ENCODE peak calls at places on chromosomes 7 and 10, in nine cellular contexts. W is astrocyte; B is right lobe of liver; F is HCT116; A is heart left ventricle; E is CD8-positive, alpha-beta T cell; J is transverse colon; K is NT2/D1; L is Peyer's patch. I is an unnamed sample. For H3K36me3 and H3K4me1, the result is how much of the 10 kb centered on the place peaks cover.

GRCh38 chr10:45008524-45009161 is 7.9 kb downstream of the ZNF22 start:
- DNase-seq in F (peak), W (peak), L (no peak), K (peak), E (peak), J (no peak), B (no peak), A (no peak), I (no peak)

GRCh38 chr7:135189221-135189662 is 18.7 kb upstream of the CYREN start:
- DNase-seq in J (no peak), E (no peak), K (no peak), B (no peak), F (no peak), A (no peak), W (no peak), L (no peak), I (peak)

GRCh38 chr10:16470747-16471146 is 33.9 kb downstream of the PTER start:
- DNase-seq in J (no peak), K (no peak), W (no peak), E (no peak), A (no peak), B (no peak), F (no peak), L (no peak), I (no peak)

GRCh38 chr7:159094919-159095915 is 49.5 kb downstream of the VIPR2 start:
- DNase-seq in E (peak), L (peak), K (no peak), F (no peak), J (no peak), B (no peak), W (no peak), A (no peak), I (no peak)

GRCh38 chr7:28596245-28596935 is 184.1 kb downstream of the CREB5 start:
- DNase-seq in J (no peak), L (no peak), K (no peak), F (no peak), E (no peak), B (no peak), W (peak), A (no peak), I (no peak)

GRCh38 chr7:127897704-127898454 is 133.4 kb downstream of the LRRC4 start:
- DNase-seq in B (no peak), F (no peak), A (no peak), J (no peak), L (no peak), K (no peak), W (peak), E (no peak), I (no peak)

GRCh38 chr10:100345570-100346330 is 1.3 kb upstream of the SCD start:
- DNase-seq in L (no peak), J (no peak), A (no peak), B (no peak), F (no peak), W (peak), E (no peak), K (no peak), I (no peak)

GRCh38 chr10:70348228-70348850 is 34.1 kb downstream of the LRRC20 start:
- DNase-seq in B (no peak), W (no peak), K (no peak), A (no peak), F (no peak), J (no peak), E (peak), L (no peak), I (peak)

GRCh38 chr7:33979807-33980355 is 74.5 kb downstream of the BMPER start:
- DNase-seq in F (no peak), L (no peak), B (no peak), E (no peak), A (no peak), W (peak), K (no peak), J (no peak), I (no peak)

GRCh38 chr10:110304394-110304779 is 333 bp downstream of the SMNDC1 start:
- DNase-seq in K (peak), F (no peak), L (no peak), J (no peak), W (no peak), A (no peak), E (no peak), B (no peak), I (peak)

GRCh38 chr10:76040107-76040829 is 608.8 kb downstream of the LRMDA start:
- DNase-seq in A (no peak), K (no peak), E (no peak), B (no peak), L (no peak), J (no peak), W (no peak), F (no peak), I (no peak)

GRCh38 chr7:135712182-135712782 is 15.7 kb downstream of the SLC13A4 start:
- DNase-seq in L (no peak), B (no peak), W (no peak), J (no peak), K (no peak), A (no peak), F (no peak), E (no peak), I (no peak)

GRCh38 chr7:27112960-27113949 is 10.8 kb upstream of the HOXA2 start:
- DNase-seq in E (no peak), A (no peak), W (peak), F (peak), B (peak), K (no peak), L (peak), J (peak), I (no peak)

GRCh38 chr7:139950881-139951525 is 111.7 kb downstream of the PARP12 start:
- DNase-seq in K (no peak), W (no peak), B (no peak), F (no peak), L (no peak), E (no peak), A (no peak), J (no peak), I (no peak)

DNA sequence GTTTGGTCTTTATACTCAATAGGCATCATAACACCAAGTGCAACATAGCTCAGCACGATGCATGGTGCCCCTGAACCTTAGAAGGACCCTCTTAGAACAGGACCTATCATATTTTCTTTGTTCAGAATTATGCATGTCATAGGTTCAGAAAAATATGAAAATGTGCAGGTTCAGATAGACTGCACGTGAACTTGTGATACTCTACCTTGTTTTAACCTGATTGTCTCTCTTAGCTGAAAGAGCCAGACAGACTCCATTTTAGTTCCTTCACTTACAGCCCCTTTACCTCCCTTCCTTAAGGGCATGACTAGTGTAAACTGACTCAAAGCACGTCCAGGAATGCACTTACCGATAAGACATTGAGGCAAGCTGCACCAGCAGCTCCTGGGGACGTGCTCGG is 35.1 kb downstream of the MYOF start:
- DNase-seq in L (no peak), F (no peak), A (no peak), K (no peak), E (no peak), J (no peak), B (no peak), W (no peak), I (no peak)
- H3K36me3 ChIP-seq in L (under half), F (under half), A (under half), K (under half), E (under half), J (under half), B (under half), W (half or more), I (under half)

GRCh38 chr7:7479275-7479674 is 56.4 kb downstream of the COL28A1 start:
- DNase-seq in F (no peak), L (no peak), K (no peak), E (no peak), W (no peak), B (no peak), A (no peak), J (no peak), I (no peak)
- H3K4me1 ChIP-seq in F (under half), L (under half), K (under half), E (under half), W (under half), B (under half), A (under half), J (under half), I (under half)

DNA sequence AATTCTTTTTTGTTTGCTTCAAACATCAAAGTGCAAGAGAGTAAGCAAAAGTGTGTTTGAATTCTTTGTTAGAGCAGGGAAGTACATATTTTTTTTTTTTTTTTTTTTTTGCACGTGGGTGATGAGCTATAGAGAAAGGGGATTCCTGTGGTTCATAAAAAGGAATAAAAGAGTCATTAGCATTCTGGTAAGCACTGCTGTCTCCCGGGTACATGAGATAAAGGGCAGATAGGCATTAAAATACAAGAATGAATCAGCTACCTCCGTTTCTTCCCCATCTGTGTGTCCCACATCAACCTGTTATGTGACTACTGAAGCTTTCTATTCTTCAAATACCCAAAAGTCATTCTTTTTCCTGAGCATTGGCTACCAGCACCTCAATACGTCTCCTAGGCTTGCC is 102.4 kb upstream of the SEMA3D start:
- DNase-seq in A (no peak), E (no peak), K (no peak), W (peak), J (no peak), L (no peak), F (no peak), B (no peak), I (no peak)
- H3K36me3 ChIP-seq in A (under half), E (under half), K (under half), W (under half), J (under half), L (under half), F (under half), B (under half), I (under half)

GRCh38 chr10:124287791-124288190 is 130.9 kb downstream of the OAT start:
- DNase-seq in A (no peak), W (no peak), L (peak), E (no peak), J (peak), B (no peak), K (no peak), F (no peak), I (peak)

GRCh38 chr10:124288928-124289921 is 129.5 kb downstream of the OAT start:
- DNase-seq in E (no peak), L (peak), J (no peak), A (no peak), F (no peak), K (no peak), B (no peak), W (no peak), I (peak)

GRCh38 chr10:124287071-124287685 is 131.5 kb downstream of the OAT start:
- DNase-seq in L (peak), K (no peak), J (peak), A (no peak), E (no peak), W (no peak), B (no peak), F (no peak), I (peak)

GRCh38 chr10:124285587-124286527 is 132.9 kb downstream of the OAT start:
- DNase-seq in L (peak), J (no peak), K (no peak), A (no peak), E (no peak), F (no peak), B (no peak), W (no peak), I (peak)

GRCh38 chr10:124286621-124287020 is 132.1 kb downstream of the OAT start:
- DNase-seq in W (no peak), F (no peak), J (no peak), B (no peak), K (no peak), L (peak), E (no peak), A (no peak), I (no peak)
- H3K4me1 ChIP-seq in W (under half), F (under half), J (under half), B (under half), K (under half), L (under half), E (under half), A (under half), I (under half)

DNA sequence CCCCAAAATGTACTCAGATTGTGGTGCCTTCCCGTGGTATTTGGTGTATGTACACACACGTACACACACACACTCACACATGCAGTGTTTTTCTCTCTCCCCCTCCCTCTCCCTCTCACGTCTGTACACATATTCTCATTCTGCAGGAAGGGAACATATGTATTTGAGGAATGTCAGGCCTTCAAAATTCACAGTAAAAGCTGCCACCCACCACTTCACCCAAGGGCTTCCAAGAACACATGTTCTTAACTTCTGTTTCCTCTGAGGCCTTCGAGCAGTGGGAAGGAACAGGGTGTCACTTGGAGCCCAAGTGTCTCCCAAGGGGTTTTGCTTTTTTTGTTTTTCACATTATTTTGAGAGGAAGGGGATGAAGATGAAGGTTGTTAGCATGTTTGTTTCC is 198.9 kb downstream of the TCF7L2 start:
- DNase-seq in B (no peak), F (no peak), E (no peak), L (no peak), W (no peak), A (no peak), K (no peak), J (no peak), I (no peak)
- H3K36me3 ChIP-seq in B (under half), F (half or more), E (under half), L (under half), W (under half), A (half or more), K (half or more), J (under half), I (half or more)